ENCODE peak calls at places on chromosomes 6 and 20, in four cellular contexts. V, L, C and Q are unnamed samples.

GRCh38 chr6:39104528-39104927 is 10.5 kb downstream of the SAYSD1 start:
- DNase-seq in C (no peak), L (no peak), V (no peak), Q (no peak)

GRCh38 chr6:30130887-30131862 is 4.8 kb upstream of the TRIM40 start:
- DNase-seq in V (peak), C (peak), L (peak), Q (peak)

GRCh38 chr6:150307520-150307919 is 61.3 kb upstream of the IYD start:
- DNase-seq in V (no peak), C (no peak), L (no peak), Q (no peak)

GRCh38 chr6:41568585-41569384 is 22.6 kb downstream of the FOXP4 start:
- DNase-seq in C (peak), V (no peak), L (no peak), Q (no peak)

GRCh38 chr20:57578476-57579165 is 17.7 kb downstream of the PCK1 start:
- DNase-seq in C (no peak), V (no peak), L (no peak), Q (no peak)

GRCh38 chr6:47111685-47112084 is 69.6 kb upstream of the ADGRF1 start:
- DNase-seq in C (peak), L (peak), V (no peak), Q (no peak)

GRCh38 chr6:147063469-147064031 is 140.7 kb upstream of the STXBP5 start:
- DNase-seq in V (no peak), C (peak), L (peak), Q (no peak)

GRCh38 chr6:107333491-107333890 is 125.9 kb downstream of the PDSS2 start:
- DNase-seq in V (no peak), C (no peak), L (no peak), Q (no peak)

GRCh38 chr6:11714116-11714797 is 64.3 kb downstream of the ADTRP start:
- DNase-seq in V (no peak), C (no peak), L (no peak), Q (no peak)

GRCh38 chr20:60313609-60314008 is 355.4 kb downstream of the CDH26 start:
- DNase-seq in C (no peak), V (no peak), L (no peak), Q (no peak)

DNA sequence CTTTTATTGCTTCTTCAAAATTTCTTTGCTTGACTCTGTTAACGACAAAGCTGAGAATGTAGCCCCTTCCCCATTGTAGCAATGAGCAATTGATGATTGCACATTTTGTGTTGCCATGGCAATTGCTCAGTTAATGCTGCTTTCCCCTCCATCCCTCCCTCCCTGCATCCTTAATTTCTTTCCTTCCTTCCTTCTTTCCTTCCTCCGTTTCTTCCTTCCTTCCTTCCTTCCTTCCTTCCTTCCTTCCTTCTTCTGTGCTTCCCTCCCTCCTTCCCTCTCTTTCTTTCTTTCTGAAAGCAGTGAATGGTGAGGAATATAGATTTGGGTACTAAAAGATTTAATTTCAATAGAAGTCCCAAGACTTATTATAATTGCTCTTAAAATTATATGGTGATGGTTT is 557.3 kb upstream of the MAP3K7 start:
- DNase-seq in V (no peak), L (no peak), C (no peak), Q (no peak)
- H3K56ac ChIP-seq in V (no peak), L (no peak), C (no peak), Q (no peak)

GRCh38 chr6:74720923-74721322 is 484.9 kb downstream of the COL12A1 start:
- DNase-seq in V (no peak), L (no peak), C (no peak), Q (no peak)
- H3K56ac ChIP-seq in V (no peak), L (no peak), C (no peak), Q (no peak)

DNA sequence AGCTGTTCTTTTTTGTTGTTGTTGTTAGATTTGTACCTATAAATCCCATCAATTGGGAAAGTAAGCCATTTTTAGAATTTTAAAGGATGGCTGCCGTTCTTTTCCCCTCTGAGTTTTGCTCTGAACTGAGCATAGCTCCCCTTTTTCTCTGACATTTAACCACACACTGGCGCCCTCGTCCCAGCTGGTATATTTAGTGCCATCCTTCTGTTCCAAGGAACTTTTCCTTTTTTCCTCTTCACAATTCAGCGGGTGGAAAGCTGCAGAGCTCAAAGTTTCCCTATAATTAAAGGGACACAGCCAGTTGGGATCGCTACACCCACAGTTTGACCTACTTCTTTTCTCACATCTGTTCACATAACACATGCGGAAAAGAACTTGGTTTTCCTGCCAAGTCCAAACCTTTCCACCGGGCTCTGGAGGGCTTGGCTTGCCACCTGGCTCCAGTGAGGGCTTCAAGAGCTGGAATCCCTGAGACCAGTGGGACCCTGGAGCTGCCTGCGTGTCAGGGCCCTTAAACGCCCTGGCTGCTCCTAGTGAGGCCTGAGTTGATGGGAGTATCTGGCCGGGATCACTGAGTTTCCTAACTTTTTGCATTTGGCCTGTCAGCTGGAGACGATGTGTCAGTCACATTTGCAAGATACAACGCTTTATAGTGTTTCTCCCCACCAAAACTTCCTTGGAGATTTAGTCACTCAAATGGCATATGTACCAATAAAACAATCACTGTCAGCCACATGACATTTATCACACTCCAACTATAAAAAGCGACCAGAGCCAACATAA is 175.9 kb downstream of the SASH1 start:
- DNase-seq in V (no peak), L (no peak), C (no peak), Q (no peak)
- H3K56ac ChIP-seq in V (no peak), L (no peak), C (no peak), Q (no peak)

GRCh38 chr20:43388267-43389081 is 69.2 kb upstream of the SRSF6 start:
- DNase-seq in V (no peak), L (no peak), C (peak), Q (no peak)
- H3K56ac ChIP-seq in V (no peak), L (no peak), C (no peak), Q (no peak)